ENCODE peak calls at places on chromosomes 16 and 17, in five cellular contexts. K, M, G, N and U are unnamed samples.

GRCh38 chr16:13453325-13453724 is 466.6 kb upstream of the ERCC4 start:
- DNase-seq in M (no peak), N (no peak), G (no peak), K (no peak), U (no peak)

GRCh38 chr16:67101301-67101675 is 8.5 kb upstream of the PHAF1 start:
- DNase-seq in N (no peak), K (peak; percentile 35), M (no peak), G (no peak), U (no peak)

GRCh38 chr17:1765576-1765975 is 3.7 kb downstream of the SERPINF1 start:
- DNase-seq in G (no peak), M (no peak), N (no peak), K (no peak), U (no peak)

GRCh38 chr16:1105888-1106620 is 10.0 kb upstream of the C1QTNF8 start:
- DNase-seq in K (peak; percentile 33), M (no peak), N (peak; percentile 81), G (peak; percentile 98), U (peak; percentile 39)

GRCh38 chr17:74786411-74787097 is 10.4 kb upstream of the NAT9 start:
- DNase-seq in N (no peak), K (no peak), M (no peak), G (no peak), U (no peak)

GRCh38 chr16:77763994-77764393 is 24.4 kb upstream of the VAT1L start:
- DNase-seq in G (no peak), K (no peak), N (no peak), M (no peak), U (no peak)

GRCh38 chr16:75070055-75070841 is 46.3 kb downstream of the LDHD start:
- DNase-seq in G (peak; percentile 86), N (no peak), K (no peak), M (no peak), U (peak; percentile 98)

GRCh38 chr16:7303677-7304200 is 28.9 kb upstream of the RBFOX1 start:
- DNase-seq in K (no peak), N (no peak), G (peak; percentile 34), M (no peak), U (no peak)

GRCh38 chr16:21033264-21033663 is 117.4 kb downstream of the DNAH3 start:
- DNase-seq in G (no peak), N (no peak), K (no peak), M (no peak), U (no peak)

GRCh38 chr17:64378890-64379354 is 11.7 kb downstream of the PECAM1 start:
- DNase-seq in M (peak; percentile 72), G (no peak), N (no peak), K (no peak), U (peak; percentile 35)

GRCh38 chr17:78197147-78197830 is 10.1 kb downstream of the AFMID start:
- DNase-seq in G (no peak), N (no peak), K (no peak), M (no peak), U (no peak)

GRCh38 chr16:3511286-3512180 is 10.7 kb downstream of the CLUAP1 start:
- DNase-seq in N (no peak), G (no peak), M (no peak), K (no peak), U (no peak)

GRCh38 chr16:67430504-67431076 is 331 bp upstream of the HSD11B2 start:
- DNase-seq in G (peak; percentile 68), N (peak; percentile 89), M (no peak), K (no peak), U (peak; percentile 77)

GRCh38 chr16:9092963-9093477 is 1.6 kb downstream of the HAPSTR1 start:
- DNase-seq in K (no peak), M (no peak), G (peak; percentile 20), N (peak; percentile 30), U (no peak)

GRCh38 chr17:78039581-78039980 is 81.1 kb downstream of the TNRC6C start:
- DNase-seq in M (no peak), N (no peak), G (peak; percentile 53), K (no peak), U (no peak)

GRCh38 chr16:78918805-78919204 is 681.7 kb downstream of the MAF start:
- DNase-seq in M (no peak), N (no peak), G (no peak), K (no peak), U (no peak)

GRCh38 chr16:12781777-12782176 is 21.9 kb downstream of the CPPED1 start:
- DNase-seq in K (no peak), N (no peak), G (no peak), M (no peak), U (no peak)

GRCh38 chr16:27532088-27532810 is 17.5 kb downstream of the GTF3C1 start:
- DNase-seq in G (no peak), K (no peak), N (no peak), M (no peak), U (no peak)

GRCh38 chr17:45225051-45225700 is 3.5 kb downstream of the FMNL1 start:
- DNase-seq in N (no peak), K (no peak), G (no peak), M (no peak), U (no peak)

GRCh38 chr17:30958187-30958586 is 12.7 kb upstream of the RNF135 start:
- DNase-seq in K (no peak), G (no peak), N (no peak), M (no peak), U (no peak)

GRCh38 chr16:80023865-80024264 is 423.3 kb upstream of the MAF start:
- DNase-seq in K (peak; percentile 3), G (no peak), M (no peak), N (no peak), U (peak; percentile 9)

GRCh38 chr17:81428121-81428515 is 32.9 kb downstream of the BAHCC1 start:
- DNase-seq in M (no peak), N (no peak), K (no peak), G (peak; percentile 88), U (no peak)

GRCh38 chr17:56297142-56297541 is 143.9 kb downstream of the ANKFN1 start:
- DNase-seq in N (no peak), K (peak; percentile 62), M (no peak), G (no peak), U (no peak)

GRCh38 chr17:47239663-47240374 is 13.8 kb upstream of the ITGB3 start:
- DNase-seq in K (peak; percentile 98), M (peak; percentile 40), N (peak; percentile 72), G (peak; percentile 77), U (no peak)

GRCh38 chr17:82072827-82073226 is 7.2 kb upstream of the DUS1L start:
- DNase-seq in M (no peak), K (no peak), N (no peak), G (no peak), U (no peak)

GRCh38 chr16:88309174-88309904 is 73.4 kb upstream of the ZNF469 start:
- DNase-seq in G (no peak), N (no peak), M (no peak), K (no peak), U (no peak)

GRCh38 chr17:37676115-37676925 is 33.1 kb upstream of the DDX52 start:
- DNase-seq in N (no peak), K (peak; percentile 64), G (no peak), M (no peak), U (peak; percentile 94)

GRCh38 chr16:87252269-87252970 is 64.8 kb downstream of the C16orf95 start:
- DNase-seq in G (no peak), N (no peak), M (no peak), K (no peak), U (no peak)

GRCh38 chr17:72116692-72117469 is 3.9 kb upstream of the SOX9 start:
- DNase-seq in K (peak; percentile 30), G (no peak), N (no peak), M (no peak), U (no peak)

GRCh38 chr16:87864331-87864989 is 4.8 kb downstream of the SLC7A5 start:
- DNase-seq in M (no peak), G (no peak), N (no peak), K (peak; percentile 55), U (no peak)

GRCh38 chr16:83732536-83732935 is 75.2 kb upstream of the HSBP1 start:
- DNase-seq in N (no peak), K (no peak), M (no peak), G (no peak), U (no peak)

GRCh38 chr16:12208341-12209035 is 232.0 kb downstream of the SNX29 start:
- DNase-seq in N (no peak), K (no peak), M (no peak), G (no peak), U (no peak)

GRCh38 chr17:36089888-36090836 is at the start of gene CCL3:
- DNase-seq in K (no peak), M (peak; percentile 99), G (no peak), N (no peak), U (no peak)

DNA sequence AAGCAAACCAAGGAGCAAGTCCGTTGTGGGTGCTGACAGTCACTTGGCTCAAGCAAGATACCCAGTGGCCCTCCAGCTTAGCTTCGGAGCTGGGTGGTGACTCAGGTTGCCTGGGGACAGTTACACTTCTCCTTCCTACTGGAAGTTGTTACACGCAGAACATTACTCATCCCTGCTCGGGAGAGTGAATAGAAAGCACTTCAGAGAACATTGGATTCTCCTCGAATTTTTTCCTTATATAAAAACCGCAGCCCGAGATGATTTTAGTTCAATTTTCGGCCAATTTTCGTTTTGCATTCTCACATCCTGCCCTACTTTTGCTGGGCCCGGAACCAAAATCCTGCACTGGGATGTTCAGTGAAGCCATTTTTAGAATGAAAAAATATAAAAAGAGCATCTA is 99.7 kb downstream of the ELAC2 start:
- DNase-seq in M (no peak), N (no peak), G (no peak), K (no peak), U (no peak)
- TF ChIP-seq MXI1 in M (no peak), N (no peak), G (no peak), K (no peak), U (no peak)

GRCh38 chr17:9635340-9635739 is 10.0 kb upstream of the USP43 start:
- DNase-seq in N (no peak), K (no peak), M (no peak), G (no peak), U (no peak)
- TF ChIP-seq MXI1 in N (no peak), K (no peak), M (no peak), G (no peak), U (no peak)

GRCh38 chr17:14033166-14033565 is 36.1 kb upstream of the COX10 start:
- DNase-seq in G (no peak), K (no peak), M (no peak), N (no peak), U (no peak)
- TF ChIP-seq MXI1 in G (no peak), K (no peak), M (no peak), N (no peak), U (no peak)

GRCh38 chr16:73432794-73433455 is 385.0 kb upstream of the ZFHX3 start:
- DNase-seq in K (no peak), G (no peak), N (no peak), M (no peak), U (no peak)
- TF ChIP-seq MXI1 in K (no peak), G (no peak), N (no peak), M (no peak), U (no peak)

GRCh38 chr17:10077561-10078299 is 120.7 kb downstream of the GAS7 start:
- DNase-seq in M (no peak), N (no peak), K (no peak), G (no peak), U (no peak)

GRCh38 chr17:10083864-10084263 is 114.5 kb downstream of the GAS7 start:
- DNase-seq in M (no peak), K (no peak), N (no peak), G (no peak), U (no peak)

GRCh38 chr17:10082795-10083194 is 115.6 kb downstream of the GAS7 start:
- DNase-seq in K (no peak), G (no peak), N (no peak), M (no peak), U (no peak)

GRCh38 chr17:10087333-10087732 is 111.1 kb downstream of the GAS7 start:
- DNase-seq in N (no peak), M (no peak), G (no peak), K (no peak), U (no peak)

GRCh38 chr17:10081571-10082169 is 116.7 kb downstream of the GAS7 start:
- DNase-seq in G (no peak), N (no peak), M (no peak), K (no peak), U (no peak)
- TF ChIP-seq MXI1 in G (no peak), N (no peak), M (no peak), K (no peak), U (no peak)